ENCODE peak calls at places on chromosome 13, in four cellular contexts. Y is HepG2, S is K562, L is GM12878. K is an unnamed sample.

GRCh38 chr13:94481966-94482365 is 2.5 kb upstream of the DCT start:
- DNase-seq in Y (peak; percentile 10), S (no peak), L (no peak), K (no peak)

GRCh38 chr13:88623150-88623549 is 952.0 kb downstream of the SLITRK5 start:
- DNase-seq in Y (no peak), S (no peak), L (no peak), K (no peak)

GRCh38 chr13:85698236-85698635 is 101.0 kb downstream of the SLITRK6 start:
- DNase-seq in Y (no peak), S (no peak), L (no peak), K (no peak)

GRCh38 chr13:65453982-65454381 is 1776.2 kb downstream of the PCDH9 start:
- DNase-seq in Y (no peak), S (no peak), L (no peak), K (no peak)

GRCh38 chr13:44504146-44504545 is 72.0 kb downstream of the TSC22D1 start:
- DNase-seq in Y (no peak), S (no peak), L (no peak), K (no peak)

GRCh38 chr13:39110518-39111097 is 72.4 kb downstream of the NHLRC3 start:
- DNase-seq in Y (no peak), S (no peak), L (no peak), K (no peak)

GRCh38 chr13:40230833-40231266 is 435.6 kb downstream of the FOXO1 start:
- DNase-seq in Y (no peak), S (no peak), L (no peak), K (no peak)

GRCh38 chr13:76307157-76307556 is 579.0 kb downstream of the KCTD12 start:
- DNase-seq in Y (no peak), S (no peak), L (no peak), K (no peak)

GRCh38 chr13:103898481-103898880 is 832.3 kb upstream of the SLC10A2 start:
- DNase-seq in Y (no peak), S (no peak), L (no peak), K (peak; percentile 12)

GRCh38 chr13:42893346-42893745 is 98.7 kb downstream of the EPSTI1 start:
- DNase-seq in Y (no peak), S (no peak), L (no peak), K (no peak)
- TF ChIP-seq ESRRA in Y (no peak), S (no peak), L (no peak), K (no peak)

DNA sequence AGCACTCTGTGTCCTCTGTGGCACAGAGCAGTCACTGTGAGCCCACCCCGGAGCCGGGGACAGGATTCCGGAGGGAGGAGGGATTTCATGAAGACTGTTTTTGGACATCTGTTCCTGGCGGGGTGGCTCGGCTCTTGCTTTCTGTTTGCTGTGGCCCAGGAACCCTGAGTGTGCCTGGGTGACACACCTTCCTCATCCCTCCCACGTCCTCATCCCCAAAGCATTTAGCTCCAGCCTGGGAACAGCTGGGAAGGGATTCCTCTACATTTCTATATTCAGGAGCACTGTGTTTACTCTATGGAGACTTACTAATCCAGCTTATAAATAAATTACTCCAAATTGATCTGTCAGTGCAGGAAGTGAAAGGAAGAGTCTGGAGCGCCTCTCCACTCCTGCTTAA is 97.8 kb upstream of the UBL3 start:
- DNase-seq in Y (no peak), S (no peak), L (no peak), K (no peak)
- TF ChIP-seq CBFB in Y (no peak), S (no peak), L (no peak), K (no peak)

DNA sequence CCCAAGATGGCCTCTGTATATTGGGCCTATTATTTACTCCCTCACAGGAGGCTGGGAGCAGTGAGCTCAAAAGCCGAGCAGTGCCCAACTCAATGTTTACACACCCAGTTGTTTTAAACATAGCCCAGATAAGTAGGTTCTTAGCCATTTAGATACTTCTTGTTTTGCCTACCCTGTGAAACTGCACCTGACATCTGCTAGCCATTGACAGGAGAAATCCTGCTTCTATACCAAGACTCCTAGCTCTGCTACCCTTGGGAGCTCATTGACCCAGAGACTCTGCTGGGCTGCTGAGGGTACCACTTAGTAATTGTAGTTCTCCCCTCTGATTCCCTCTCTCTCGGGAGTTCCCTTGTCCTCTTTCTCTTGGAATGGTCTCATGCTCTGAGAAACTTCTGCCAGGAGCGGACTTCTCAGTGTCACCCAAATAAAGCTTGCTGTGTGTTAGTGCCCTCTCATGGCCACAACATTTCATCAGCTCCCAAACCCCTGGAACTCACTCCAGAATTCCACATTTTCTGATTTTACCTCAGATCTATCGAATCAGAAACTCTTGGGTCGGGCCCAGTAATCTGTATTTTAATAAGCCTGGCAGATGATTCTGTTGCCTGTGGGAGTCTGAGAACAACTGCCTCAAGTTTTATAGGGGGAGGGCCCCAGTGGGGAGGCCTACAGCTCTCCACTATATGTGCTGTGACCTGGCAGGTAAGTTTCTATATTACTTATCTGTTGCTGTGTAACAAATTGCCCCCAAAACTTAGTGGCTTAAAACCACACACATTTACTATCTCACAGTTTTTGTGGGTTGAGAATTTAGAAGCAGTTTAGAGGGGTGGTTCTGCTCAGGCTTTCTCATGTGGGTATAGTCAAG is 221.1 kb downstream of the TDRD3 start:
- DNase-seq in Y (peak; percentile 32), S (no peak), L (no peak), K (peak; percentile 38)
- TF ChIP-seq ESRRA in Y (no peak), S (no peak), L (no peak), K (no peak)

GRCh38 chr13:21130116-21130515 is 46.2 kb downstream of the SKA3 start:
- DNase-seq in Y (no peak), S (no peak), L (no peak), K (no peak)

GRCh38 chr13:21120191-21120590 is 56.2 kb downstream of the SKA3 start:
- DNase-seq in Y (no peak), S (no peak), L (no peak), K (no peak)

GRCh38 chr13:21123956-21124355 is 52.4 kb downstream of the SKA3 start:
- DNase-seq in Y (no peak), S (no peak), L (no peak), K (peak; percentile 64)

GRCh38 chr13:21121616-21122015 is 54.7 kb downstream of the SKA3 start:
- DNase-seq in Y (no peak), S (no peak), L (no peak), K (no peak)

GRCh38 chr13:21124853-21125252 is 51.5 kb downstream of the SKA3 start:
- DNase-seq in Y (peak; percentile 60), S (no peak), L (no peak), K (no peak)
- TF ChIP-seq CBFB in Y (no peak), S (no peak), L (no peak), K (no peak)

GRCh38 chr13:109243311-109243951 is 543.0 kb downstream of the IRS2 start:
- DNase-seq in Y (no peak), S (no peak), L (no peak), K (no peak)
- TF ChIP-seq ESRRA in Y (no peak), S (no peak), L (no peak), K (no peak)

DNA sequence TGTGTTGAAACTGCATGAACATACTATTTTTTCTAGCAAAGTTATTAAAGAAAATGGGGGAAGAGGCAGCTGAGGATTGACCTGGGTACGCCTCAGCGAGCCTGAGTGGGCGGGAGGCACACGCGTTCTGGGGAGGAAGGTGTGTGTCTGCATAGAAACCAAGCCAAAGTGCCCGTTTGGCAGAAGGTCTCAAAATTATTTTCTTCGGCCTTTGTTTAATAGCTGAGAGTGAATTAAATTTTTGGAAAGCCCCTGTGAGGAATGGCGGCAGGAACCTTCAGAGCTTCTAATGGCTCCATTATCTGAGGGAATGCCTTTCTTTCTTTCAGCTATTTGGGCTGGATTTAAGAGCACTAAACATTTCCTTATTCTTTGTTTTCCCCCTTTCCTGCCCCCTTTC is 5.2 kb downstream of the ZIC2 start:
- DNase-seq in Y (no peak), S (no peak), L (no peak), K (no peak)
- TF ChIP-seq CBFB in Y (no peak), S (no peak), L (no peak), K (no peak)

GRCh38 chr13:73741111-73741510 is 393.1 kb downstream of the KLF12 start:
- DNase-seq in Y (no peak), S (no peak), L (no peak), K (no peak)

GRCh38 chr13:73737214-73737613 is 397.0 kb downstream of the KLF12 start:
- DNase-seq in Y (no peak), S (no peak), L (no peak), K (no peak)

GRCh38 chr13:73741742-73742141 is 392.5 kb downstream of the KLF12 start:
- DNase-seq in Y (no peak), S (no peak), L (no peak), K (no peak)

GRCh38 chr13:73738626-73739025 is 395.6 kb downstream of the KLF12 start:
- DNase-seq in Y (no peak), S (no peak), L (no peak), K (no peak)

GRCh38 chr13:73740681-73741080 is 393.5 kb downstream of the KLF12 start:
- DNase-seq in Y (no peak), S (no peak), L (no peak), K (no peak)
- TF ChIP-seq ESRRA in Y (no peak), S (no peak), L (no peak), K (no peak)

GRCh38 chr13:30617315-30618185 is at the start of gene USPL1:
- DNase-seq in Y (peak; percentile 94), S (peak; percentile 85), L (peak; percentile 96), K (peak; percentile 96)
- TF ChIP-seq CBFB in Y (peak; percentile 97), S (peak; percentile 42), L (peak; percentile 73), K (peak; percentile 98)

GRCh38 chr13:42330991-42331390 is 59.0 kb downstream of the AKAP11 start:
- DNase-seq in Y (no peak), S (no peak), L (no peak), K (no peak)

GRCh38 chr13:42329239-42329638 is 57.3 kb downstream of the AKAP11 start:
- DNase-seq in Y (no peak), S (no peak), L (no peak), K (no peak)

GRCh38 chr13:42333613-42334328 is 61.8 kb downstream of the AKAP11 start:
- DNase-seq in Y (peak; percentile 16), S (no peak), L (no peak), K (no peak)

GRCh38 chr13:42327725-42328124 is 55.8 kb downstream of the AKAP11 start:
- DNase-seq in Y (no peak), S (no peak), L (no peak), K (no peak)

GRCh38 chr13:42328672-42329071 is 56.7 kb downstream of the AKAP11 start:
- DNase-seq in Y (no peak), S (no peak), L (no peak), K (no peak)
- TF ChIP-seq ESRRA in Y (no peak), S (no peak), L (no peak), K (no peak)

DNA sequence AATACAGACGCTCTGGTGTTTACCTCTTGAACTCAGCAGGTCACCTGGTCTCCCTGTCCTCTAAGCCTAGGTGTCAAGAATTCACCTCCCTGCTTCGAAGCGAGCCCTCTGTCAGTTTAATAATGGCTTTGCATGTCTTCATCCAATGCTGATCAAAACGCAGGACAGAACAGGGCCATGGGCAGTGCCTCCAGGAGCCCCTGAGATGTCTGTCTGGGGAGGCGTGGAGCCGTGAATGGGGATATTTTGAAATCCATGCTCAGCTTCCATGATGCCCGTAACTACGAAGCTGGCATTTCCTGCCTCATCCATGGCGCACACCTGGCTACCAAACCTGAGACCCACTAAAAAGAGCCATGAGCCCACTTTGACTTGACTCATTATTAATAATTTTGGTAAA is 113.7 kb downstream of the RAB20 start:
- DNase-seq in Y (no peak), S (no peak), L (no peak), K (no peak)
- TF ChIP-seq CBFB in Y (no peak), S (no peak), L (no peak), K (no peak)